ENCODE peak calls at places on chromosomes 6 and 20, in ten cellular contexts. Y is activated CD4-positive, CD25-positive, alpha-beta regulatory T cell; G is hypothalamus; L is A172; A is CD8-positive, alpha-beta memory T cell; V is RCC 7860; I is GM13976; E is lower lobe of right lung; B is foreskin keratinocyte; C is HS-5. Z is an unnamed sample.

GRCh38 chr20:19932170-19932667 is 84.9 kb upstream of the NAA20 start:
- DNase-seq in L (no peak), G (no peak), C (peak; percentile 57), V (no peak), Y (no peak), A (no peak), E (no peak), B (peak; percentile 35), I (no peak), Z (no peak)

GRCh38 chr20:58065508-58066361 is 162.7 kb downstream of the ANKRD60 start:
- DNase-seq in L (peak; percentile 29), I (no peak), Y (no peak), G (no peak), E (no peak), A (no peak), V (no peak), B (peak; percentile 71), C (no peak), Z (peak; percentile 68)

GRCh38 chr6:54935739-54936138 is 89.2 kb downstream of the FAM83B start:
- DNase-seq in Y (no peak), A (no peak), E (no peak), I (no peak), G (no peak), C (peak; percentile 71), V (peak; percentile 46), B (peak; percentile 97), L (peak; percentile 85), Z (peak; percentile 92)

GRCh38 chr6:166834049-166834448 is 122.3 kb downstream of the RNASET2 start:
- DNase-seq in I (no peak), L (no peak), G (no peak), Y (no peak), A (no peak), C (no peak), E (no peak), V (no peak), B (no peak), Z (no peak)

GRCh38 chr20:49937023-49937929 is 1.1 kb downstream of the RNF114 start:
- DNase-seq in G (no peak), L (no peak), A (no peak), C (no peak), Y (no peak), E (no peak), V (no peak), B (peak; percentile 47), I (no peak), Z (no peak)

GRCh38 chr6:145224450-145224849 is 510.9 kb downstream of the EPM2A start:
- DNase-seq in E (no peak), C (no peak), I (no peak), L (no peak), G (no peak), A (no peak), B (no peak), Y (no peak), V (no peak), Z (no peak)

GRCh38 chr20:59006864-59007757 is at the start of gene CTSZ:
- DNase-seq in B (no peak), V (peak; percentile 47), E (peak; percentile 88), G (no peak), Y (peak; percentile 26), A (peak; percentile 30), L (peak; percentile 29), I (peak; percentile 85), C (no peak), Z (no peak)

GRCh38 chr20:13117200-13117599 is 103.9 kb upstream of the ISM1 start:
- DNase-seq in G (no peak), L (no peak), B (no peak), E (no peak), A (no peak), V (no peak), C (no peak), I (no peak), Y (no peak), Z (no peak)

GRCh38 chr20:63964412-63964811 is 5.3 kb downstream of the ZNF512B start:
- DNase-seq in C (no peak), I (no peak), E (no peak), G (no peak), L (no peak), B (no peak), Y (no peak), A (no peak), V (no peak), Z (no peak)

GRCh38 chr20:34397096-34397495 is 34.0 kb downstream of the ITCH start:
- DNase-seq in A (no peak), I (no peak), G (no peak), L (no peak), C (no peak), V (no peak), Y (no peak), B (no peak), E (no peak), Z (no peak)

GRCh38 chr20:45822863-45823262 is 4.2 kb downstream of the TNNC2 start:
- DNase-seq in C (no peak), G (no peak), L (peak; percentile 34), A (no peak), V (no peak), E (no peak), B (no peak), I (no peak), Y (no peak), Z (no peak)

GRCh38 chr6:56755040-56755439 is 112.4 kb upstream of the DST start:
- DNase-seq in Y (no peak), B (no peak), E (no peak), V (no peak), A (no peak), I (no peak), C (no peak), L (no peak), G (no peak), Z (no peak)

GRCh38 chr6:54586251-54586650 is 260.3 kb upstream of the FAM83B start:
- DNase-seq in E (no peak), A (no peak), C (peak; percentile 8), B (peak; percentile 30), I (no peak), G (no peak), Y (no peak), L (peak; percentile 1), V (peak; percentile 6), Z (peak; percentile 10)

GRCh38 chr6:29112135-29112534 is 4.3 kb downstream of the OR2J3 start:
- DNase-seq in Y (no peak), B (no peak), G (no peak), I (no peak), A (no peak), E (no peak), C (no peak), V (no peak), L (no peak), Z (no peak)

GRCh38 chr6:41040101-41040910 is 1.3 kb upstream of the UNC5CL start:
- DNase-seq in G (no peak), C (no peak), B (no peak), E (no peak), A (no peak), Y (no peak), I (no peak), L (peak; percentile 62), V (peak; percentile 83), Z (no peak)

GRCh38 chr20:20259534-20259933 is 108.4 kb upstream of the INSM1 start:
- DNase-seq in I (no peak), C (no peak), E (no peak), B (peak; percentile 2), A (no peak), Y (no peak), V (no peak), G (no peak), L (peak; percentile 16), Z (no peak)

GRCh38 chr20:35523298-35523888 is 6.1 kb downstream of the C20orf173 start:
- DNase-seq in A (no peak), C (no peak), B (no peak), G (no peak), L (no peak), E (no peak), I (peak; percentile 54), V (no peak), Y (no peak), Z (no peak)

GRCh38 chr6:29524444-29524843 is 35.1 kb downstream of the UBD start:
- DNase-seq in B (no peak), L (no peak), G (no peak), Y (no peak), C (no peak), V (no peak), E (no peak), I (no peak), A (no peak), Z (no peak)

GRCh38 chr6:33840064-33840926 is 36.5 kb upstream of the MLN start:
- DNase-seq in V (peak; percentile 93), B (peak; percentile 99), I (peak; percentile 70), L (peak; percentile 97), E (no peak), A (no peak), Y (no peak), C (peak; percentile 96), G (no peak), Z (peak; percentile 93)

GRCh38 chr20:32386091-32386490 is 28.0 kb downstream of the ASXL1 start:
- DNase-seq in V (no peak), E (no peak), I (no peak), C (no peak), B (no peak), L (no peak), A (no peak), Y (no peak), G (no peak), Z (no peak)

GRCh38 chr6:34241351-34242215 is 4.9 kb downstream of the HMGA1 start:
- DNase-seq in L (no peak), C (no peak), Y (no peak), V (no peak), A (no peak), B (no peak), E (peak; percentile 27), G (no peak), I (no peak), Z (no peak)

GRCh38 chr6:17233531-17233930 is 47.6 kb upstream of the RBM24 start:
- DNase-seq in A (no peak), E (no peak), C (no peak), G (no peak), I (no peak), B (peak; percentile 98), L (peak; percentile 48), Y (no peak), V (peak; percentile 26), Z (peak; percentile 92)

GRCh38 chr20:44424039-44424495 is 51.6 kb upstream of the TTPAL start:
- DNase-seq in L (no peak), Y (no peak), C (no peak), I (no peak), B (no peak), A (no peak), E (no peak), V (no peak), G (no peak), Z (no peak)

GRCh38 chr20:7742479-7742878 is 197.8 kb downstream of the HAO1 start:
- DNase-seq in G (no peak), A (no peak), B (peak; percentile 68), C (peak; percentile 79), I (no peak), V (no peak), L (no peak), Y (no peak), E (no peak), Z (peak; percentile 18)

GRCh38 chr6:125945378-125946141 is 11.0 kb upstream of the HINT3 start:
- DNase-seq in Y (no peak), L (peak; percentile 60), B (peak; percentile 45), I (no peak), C (no peak), V (peak; percentile 25), G (no peak), E (no peak), A (no peak), Z (no peak)

GRCh38 chr20:59359908-59360307 is 59.5 kb downstream of the EDN3 start:
- DNase-seq in L (no peak), G (no peak), E (no peak), I (no peak), V (no peak), A (no peak), Y (no peak), B (no peak), C (no peak), Z (no peak)